ENCODE peak calls at places on chromosomes 13 and 19, in five cellular contexts. M is fibroblast of lung, P is fibroblast of mammary gland, L is left ventricle myocardium inferior, F is cardiac fibroblast. X is an unnamed sample.

GRCh38 chr13:44140146-44140545 is 233.5 kb upstream of the SERP2 start:
- DNase-seq in L (no peak), P (no peak), F (no peak), M (no peak), X (no peak)

GRCh38 chr13:40331802-40332201 is 334.6 kb downstream of the FOXO1 start:
- DNase-seq in L (no peak), M (no peak), P (no peak), F (no peak), X (no peak)

GRCh38 chr13:113732176-113732960 is 26.7 kb upstream of the TMEM255B start:
- DNase-seq in F (no peak), L (no peak), M (no peak), P (no peak), X (no peak)

GRCh38 chr13:30401347-30401746 is 20.9 kb upstream of the UBE2L5 start:
- DNase-seq in M (no peak), F (no peak), P (no peak), L (no peak), X (no peak)

GRCh38 chr13:46552302-46552680 is 679 bp upstream of the LRCH1 start:
- DNase-seq in M (no peak), F (no peak), L (no peak), P (no peak), X (no peak)

GRCh38 chr13:30510091-30510490 is 44.4 kb upstream of the HMGB1 start:
- DNase-seq in L (no peak), P (no peak), F (no peak), M (no peak), X (no peak)

GRCh38 chr13:30877335-30877734 is 28.7 kb upstream of the MEDAG start:
- DNase-seq in P (peak), L (no peak), M (peak), F (peak), X (peak)

GRCh38 chr13:112711528-112712265 is 21.9 kb downstream of the ATP11A start:
- DNase-seq in P (peak), F (peak), M (peak), L (peak), X (peak)

GRCh38 chr13:99657848-99658265 is 156.6 kb downstream of the TM9SF2 start:
- DNase-seq in M (peak), F (peak), L (peak), P (peak), X (no peak)

GRCh38 chr19:16226184-16226591 is 28.5 kb downstream of the AP1M1 start:
- DNase-seq in L (no peak), F (no peak), P (no peak), M (no peak), X (no peak)

GRCh38 chr19:45814851-45815481 is at the start of gene RSPH6A:
- DNase-seq in L (no peak), M (no peak), F (no peak), P (no peak), X (no peak)

GRCh38 chr19:51552996-51553725 is 17.9 kb upstream of the ZNF175 start:
- DNase-seq in L (peak), P (peak), M (peak), F (peak), X (peak)

GRCh38 chr19:50827476-50827875 is 3.9 kb upstream of the KLK1 start:
- DNase-seq in L (no peak), M (no peak), P (no peak), F (no peak), X (no peak)

GRCh38 chr19:42563352-42564210 is 31.1 kb downstream of the CEACAM8 start:
- DNase-seq in P (peak), M (peak), F (peak), L (no peak), X (peak)

GRCh38 chr13:106536244-106537034 is 977 bp upstream of the EFNB2 start:
- DNase-seq in F (peak), P (peak), L (peak), M (peak), X (peak)

GRCh38 chr13:93814658-93815057 is 588.1 kb downstream of the GPC6 start:
- DNase-seq in L (no peak), M (no peak), F (no peak), P (no peak), X (no peak)

GRCh38 chr13:100124265-100124664 is 35.4 kb downstream of the PCCA start:
- DNase-seq in M (no peak), P (peak), F (peak), L (no peak), X (no peak)

GRCh38 chr13:20412761-20413355 is 112.8 kb downstream of the CRYL1 start:
- DNase-seq in L (no peak), M (no peak), P (no peak), F (peak), X (no peak)

GRCh38 chr13:99363391-99363790 is 56.2 kb upstream of the GPR183 start:
- DNase-seq in L (no peak), F (no peak), P (no peak), M (no peak), X (no peak)

GRCh38 chr19:31332096-31332495 is 17.1 kb downstream of the TSHZ3 start:
- DNase-seq in L (no peak), P (no peak), M (peak), F (no peak), X (no peak)

GRCh38 chr19:57803594-57804325 is 11.0 kb downstream of the ZNF552 start:
- DNase-seq in F (peak), L (no peak), M (peak), P (peak), X (peak)

GRCh38 chr19:7668842-7669241 is at the start of gene RETN:
- DNase-seq in F (no peak), M (no peak), P (no peak), L (no peak), X (no peak)

GRCh38 chr19:44212865-44213346 is 574 bp downstream of the ZNF227 start:
- DNase-seq in P (peak), L (no peak), M (peak), F (peak), X (peak)

GRCh38 chr13:110536006-110536693 is 25.4 kb downstream of the RAB20 start:
- DNase-seq in F (no peak), L (no peak), M (no peak), P (no peak), X (no peak)

GRCh38 chr19:34336781-34337271 is 28.2 kb upstream of the GPI start:
- DNase-seq in L (no peak), M (peak), P (peak), F (peak), X (peak)

GRCh38 chr19:10116085-10116865 is 3.4 kb downstream of the EIF3G start:
- DNase-seq in F (no peak), P (no peak), M (no peak), L (no peak), X (peak)

GRCh38 chr13:41386206-41386605 is 71.1 kb upstream of the RGCC start:
- DNase-seq in F (no peak), L (no peak), M (no peak), P (no peak), X (no peak)

GRCh38 chr13:25466880-25467279 is 95.1 kb downstream of the ATP8A2 start:
- DNase-seq in F (no peak), P (no peak), L (no peak), M (no peak), X (no peak)

GRCh38 chr19:27740396-27740795 is 1472.6 kb downstream of the UQCRFS1 start:
- DNase-seq in M (no peak), F (no peak), L (no peak), P (no peak), X (no peak)

GRCh38 chr13:113187905-113188595 is 20.4 kb downstream of the PCID2 start:
- DNase-seq in F (no peak), L (no peak), P (no peak), M (peak), X (no peak)

GRCh38 chr13:51437550-51438127 is 15.2 kb downstream of the INTS6 start:
- DNase-seq in L (no peak), P (no peak), F (no peak), M (no peak), X (peak)

GRCh38 chr13:51432576-51432975 is 20.3 kb downstream of the INTS6 start:
- DNase-seq in P (no peak), M (no peak), L (no peak), F (no peak), X (no peak)

GRCh38 chr13:51435002-51435578 is 17.7 kb downstream of the INTS6 start:
- DNase-seq in F (peak), M (peak), P (peak), L (no peak), X (peak)
- TF ChIP-seq CTCF in F (peak), M (peak), P (peak), L (peak), X (peak)

GRCh38 chr19:1035998-1036621 is 3.8 kb upstream of the ABCA7 start:
- DNase-seq in L (no peak), M (no peak), F (no peak), P (no peak), X (no peak)
- TF ChIP-seq CTCF in L (no peak), M (no peak), F (peak), P (no peak), X (no peak)

DNA sequence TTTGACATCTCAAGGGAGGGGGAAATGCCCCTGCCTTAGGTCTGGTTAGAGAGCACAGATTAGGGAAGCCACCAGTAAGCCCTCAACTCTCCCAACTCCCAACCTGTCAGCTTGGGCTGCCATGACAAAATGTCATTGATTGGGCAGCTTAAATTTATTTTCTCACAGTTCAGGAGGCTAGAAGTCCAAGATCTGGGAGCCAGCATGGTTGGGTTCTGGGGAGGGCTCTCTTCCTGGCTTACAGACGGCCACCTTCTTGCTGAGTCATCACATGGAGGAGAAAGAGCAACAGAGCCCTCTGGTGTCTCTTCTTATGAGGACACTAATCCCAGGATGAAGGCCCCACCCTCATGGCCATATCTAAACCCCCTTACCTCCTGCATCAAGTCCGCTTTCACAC is 24.2 kb downstream of the C19orf12 start:
- DNase-seq in M (peak), L (no peak), P (peak), F (peak), X (peak)
- TF ChIP-seq CTCF in M (no peak), L (peak), P (peak), F (peak), X (peak)

GRCh38 chr19:40763963-40764362 is 11.4 kb upstream of the MIA start:
- DNase-seq in F (no peak), L (no peak), P (no peak), M (no peak), X (no peak)

GRCh38 chr19:40771101-40771539 is 4.2 kb upstream of the MIA start:
- DNase-seq in L (no peak), M (no peak), P (peak), F (peak), X (no peak)

DNA sequence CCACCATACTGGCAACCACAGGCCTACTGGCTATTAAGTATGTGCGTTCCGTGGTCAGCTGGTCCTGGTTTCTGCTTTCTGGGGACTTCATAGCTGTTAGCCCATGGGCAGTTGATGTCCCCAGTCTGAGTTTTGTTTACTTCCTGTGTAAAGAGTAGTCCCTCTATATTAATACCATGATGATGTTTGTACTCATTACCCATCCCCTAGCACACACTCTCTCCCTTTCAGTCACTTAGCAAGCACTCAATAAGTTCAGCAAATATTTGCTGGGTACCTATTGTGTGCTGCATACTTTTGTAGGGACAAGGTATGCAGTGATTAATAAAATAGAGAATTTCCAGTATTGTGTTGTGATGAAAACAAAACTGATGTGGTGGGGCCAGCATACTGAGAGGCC is 6.4 kb upstream of the MIA start:
- DNase-seq in M (no peak), F (no peak), L (no peak), P (no peak), X (no peak)
- TF ChIP-seq CTCF in M (no peak), F (no peak), L (no peak), P (no peak), X (no peak)